ENCODE peak calls at places on chromosomes 7 and 10, in seven cellular contexts. K is amniotic epithelial cell; D is vagina; E is stimulated activated effector memory CD8-positive, alpha-beta T cell treated with anti-CD3 and anti-CD28 coated beads, Interleukin-12 subunit alpha, Interleukin-12 subunit beta, amount 100 ng/mL, for 72 hours; Q is CD8-positive, alpha-beta T cell; P is ELR; T is HL-60. R is an unnamed sample.

GRCh38 chr7:27031289-27032172 is 64.3 kb downstream of the HOXA1 start:
- DNase-seq in K (peak), D (no peak), E (no peak), Q (no peak), P (peak), T (peak), R (peak)

GRCh38 chr7:40580776-40581175 is 446.0 kb downstream of the SUGCT start:
- DNase-seq in K (peak), D (no peak), E (no peak), Q (no peak), P (no peak), T (no peak), R (no peak)

GRCh38 chr7:22555476-22555875 is 55.5 kb upstream of the STEAP1B start:
- DNase-seq in K (no peak), D (peak), E (no peak), Q (no peak), P (no peak), T (no peak), R (no peak)

GRCh38 chr7:44565097-44565794 is 8.5 kb downstream of the DDX56 start:
- DNase-seq in K (peak), D (no peak), E (peak), Q (peak), P (peak), T (peak), R (peak)

GRCh38 chr7:30726296-30727006 is 25.5 kb upstream of the INMT start:
- DNase-seq in K (no peak), D (no peak), E (peak), Q (peak), P (no peak), T (no peak), R (no peak)

GRCh38 chr7:93228302-93228701 is 2.0 kb upstream of the HEPACAM2 start:
- DNase-seq in K (peak), D (no peak), E (no peak), Q (no peak), P (peak), T (peak), R (peak)

GRCh38 chr10:78916227-78916626 is 152.5 kb upstream of the ZMIZ1 start:
- DNase-seq in K (no peak), D (no peak), E (no peak), Q (no peak), P (no peak), T (no peak), R (no peak)

GRCh38 chr10:79224263-79224949 is 122.9 kb upstream of the PPIF start:
- DNase-seq in K (peak), D (no peak), E (no peak), Q (no peak), P (no peak), T (no peak), R (no peak)

GRCh38 chr7:66946545-66946944 is 25.5 kb downstream of the TMEM248 start:
- DNase-seq in K (peak), D (no peak), E (no peak), Q (no peak), P (no peak), T (no peak), R (no peak)

GRCh38 chr7:158061031-158061630 is 526.5 kb downstream of the PTPRN2 start:
- DNase-seq in K (no peak), D (no peak), E (no peak), Q (no peak), P (no peak), T (no peak), R (no peak)

GRCh38 chr7:157271991-157272324 is 64.8 kb upstream of the DNAJB6 start:
- DNase-seq in K (peak), D (no peak), E (no peak), Q (no peak), P (peak), T (no peak), R (peak)

GRCh38 chr10:18713077-18713476 is 53.8 kb downstream of the ARL5B start:
- DNase-seq in K (peak), D (no peak), E (no peak), Q (no peak), P (peak), T (no peak), R (peak)

GRCh38 chr7:158271646-158272045 is 316.0 kb downstream of the PTPRN2 start:
- DNase-seq in K (no peak), D (no peak), E (no peak), Q (no peak), P (no peak), T (no peak), R (no peak)

GRCh38 chr7:149293338-149293737 is 31.3 kb downstream of the ZNF783 start:
- DNase-seq in K (no peak), D (peak), E (no peak), Q (no peak), P (no peak), T (no peak), R (no peak)

GRCh38 chr10:14659626-14660196 is 115.0 kb downstream of the FAM107B start:
- DNase-seq in K (no peak), D (no peak), E (peak), Q (peak), P (no peak), T (peak), R (no peak)

GRCh38 chr10:74208081-74208480 is 57.1 kb downstream of the ADK start:
- DNase-seq in K (no peak), D (no peak), E (no peak), Q (no peak), P (no peak), T (no peak), R (peak)

GRCh38 chr10:63642808-63643207 is 121.6 kb downstream of the REEP3 start:
- DNase-seq in K (peak), D (no peak), E (no peak), Q (no peak), P (no peak), T (no peak), R (no peak)

GRCh38 chr7:2605608-2606538 is 25.9 kb upstream of the TTYH3 start:
- DNase-seq in K (no peak), D (no peak), E (no peak), Q (no peak), P (peak), T (no peak), R (no peak)

GRCh38 chr7:39527951-39528350 is 38.3 kb upstream of the YAE1 start:
- DNase-seq in K (peak), D (no peak), E (no peak), Q (no peak), P (peak), T (no peak), R (peak)

GRCh38 chr10:112763916-112764520 is 186.0 kb upstream of the TCF7L2 start:
- DNase-seq in K (peak), D (no peak), E (no peak), Q (no peak), P (peak), T (no peak), R (peak)

GRCh38 chr7:102111758-102112119 is 174.9 kb upstream of the SH2B2 start:
- DNase-seq in K (no peak), D (no peak), E (no peak), Q (no peak), P (no peak), T (no peak), R (no peak)

GRCh38 chr7:88500146-88500545 is 193.5 kb upstream of the STEAP4 start:
- DNase-seq in K (no peak), D (no peak), E (no peak), Q (no peak), P (no peak), T (no peak), R (no peak)

GRCh38 chr10:121609426-121610380 is 11.5 kb upstream of the FGFR2 start:
- DNase-seq in K (no peak), D (no peak), E (no peak), Q (no peak), P (no peak), T (no peak), R (no peak)

GRCh38 chr10:607545-608196 is 81.8 kb downstream of the DIP2C start:
- DNase-seq in K (no peak), D (no peak), E (no peak), Q (no peak), P (no peak), T (no peak), R (no peak)

GRCh38 chr10:86730227-86730626 is 26.2 kb upstream of the BMPR1A start:
- DNase-seq in K (peak), D (no peak), E (no peak), Q (no peak), P (no peak), T (no peak), R (peak)

GRCh38 chr10:103458720-103459119 is at the start of gene CALHM1:
- DNase-seq in K (no peak), D (no peak), E (no peak), Q (no peak), P (no peak), T (peak), R (no peak)

GRCh38 chr10:6136215-6137201 is 47.7 kb downstream of the RBM17 start:
- DNase-seq in K (peak), D (no peak), E (peak), Q (no peak), P (peak), T (no peak), R (peak)

GRCh38 chr10:118732253-118733194 is 22.2 kb downstream of the CACUL1 start:
- DNase-seq in K (no peak), D (no peak), E (no peak), Q (no peak), P (no peak), T (no peak), R (no peak)

GRCh38 chr7:155974186-155974897 is 162.1 kb upstream of the SHH start:
- DNase-seq in K (no peak), D (no peak), E (no peak), Q (no peak), P (no peak), T (no peak), R (no peak)

GRCh38 chr7:145718129-145718528 is 398.5 kb upstream of the CNTNAP2 start:
- DNase-seq in K (no peak), D (no peak), E (no peak), Q (no peak), P (no peak), T (no peak), R (no peak)